ENCODE peak calls at places on chromosomes 11 and 22, in four cellular contexts. A, Y, G and M are unnamed samples.
A peak's percentile ranks its signal among the peaks of the same experiment; 100 is the strongest.

GRCh38 chr11:3092603-3093141 is 35.4 kb upstream of the CARS1 start:
- DNase-seq in A (no peak), Y (no peak), G (no peak), M (no peak)

GRCh38 chr11:97622795-97623194 is 1233.0 kb downstream of the JRKL start:
- DNase-seq in A (no peak), Y (no peak), G (no peak), M (no peak)

GRCh38 chr11:68872216-68873003 is 30.7 kb upstream of the CPT1A start:
- DNase-seq in A (no peak), Y (no peak), G (no peak), M (no peak)

GRCh38 chr11:117332843-117333242 is 5.2 kb downstream of the CEP164 start:
- DNase-seq in A (no peak), Y (no peak), G (no peak), M (no peak)

GRCh38 chr22:28917747-28918543 is 34.6 kb downstream of the ZNRF3 start:
- DNase-seq in A (no peak), Y (no peak), G (peak; percentile 70), M (peak; percentile 72)

GRCh38 chr11:17597770-17598169 is 50.7 kb downstream of the OTOG start:
- DNase-seq in A (no peak), Y (no peak), G (no peak), M (no peak)

GRCh38 chr11:73931039-73931645 is 19.7 kb upstream of the DNAJB13 start:
- DNase-seq in A (peak; percentile 72), Y (no peak), G (peak; percentile 96), M (peak; percentile 48)

GRCh38 chr11:45288395-45288794 is 2.3 kb upstream of the SYT13 start:
- DNase-seq in A (no peak), Y (no peak), G (no peak), M (no peak)

GRCh38 chr11:112606656-112607055 is 346.0 kb upstream of the PLET1 start:
- DNase-seq in A (no peak), Y (no peak), G (no peak), M (no peak)

GRCh38 chr11:73412308-73412707 is 36.1 kb downstream of the RELT start:
- DNase-seq in A (no peak), Y (no peak), G (no peak), M (no peak)

GRCh38 chr11:73889019-73889418 is 12.2 kb downstream of the PAAF1 start:
- DNase-seq in A (no peak), Y (no peak), G (no peak), M (no peak)

GRCh38 chr11:100851129-100851528 is 164.0 kb downstream of the ARHGAP42 start:
- DNase-seq in A (no peak), Y (no peak), G (no peak), M (no peak)

GRCh38 chr11:96037267-96037990 is 113.5 kb upstream of the MTMR2 start:
- DNase-seq in A (no peak), Y (no peak), G (no peak), M (no peak)

GRCh38 chr22:40147388-40148176 is 30.1 kb upstream of the TNRC6B start:
- DNase-seq in A (no peak), Y (no peak), G (no peak), M (no peak)

GRCh38 chr11:103295704-103296103 is 186.5 kb downstream of the DYNC2H1 start:
- DNase-seq in A (no peak), Y (no peak), G (no peak), M (no peak)

GRCh38 chr11:23314162-23314561 is 453.9 kb upstream of the CCDC179 start:
- DNase-seq in A (no peak), Y (no peak), G (no peak), M (no peak)

GRCh38 chr11:112016088-112016764 is 9.0 kb upstream of the DLAT start:
- DNase-seq in A (no peak), Y (no peak), G (no peak), M (no peak)

GRCh38 chr22:24205438-24206189 is 24.3 kb downstream of the SUSD2 start:
- DNase-seq in A (no peak), Y (no peak), G (peak; percentile 21), M (no peak)

GRCh38 chr11:6531267-6531752 is 34.2 kb downstream of the DNHD1 start:
- DNase-seq in A (peak; percentile 61), Y (no peak), G (peak; percentile 79), M (peak; percentile 15)

GRCh38 chr22:47152236-47152635 is 389.8 kb downstream of the TBC1D22A start:
- DNase-seq in A (no peak), Y (no peak), G (no peak), M (no peak)

GRCh38 chr11:72217856-72218745 is 1.5 kb downstream of the FOLR2 start:
- DNase-seq in A (no peak), Y (no peak), G (peak; percentile 87), M (no peak)

GRCh38 chr11:46277623-46278386 is at the start of gene CREB3L1:
- DNase-seq in A (no peak), Y (no peak), G (no peak), M (no peak)

GRCh38 chr22:32080904-32081303 is 37.8 kb downstream of the SLC5A1 start:
- DNase-seq in A (peak; percentile 54), Y (no peak), G (peak; percentile 75), M (peak; percentile 16)

GRCh38 chr22:36764060-36764459 is 11.9 kb downstream of the IFT27 start:
- DNase-seq in A (no peak), Y (no peak), G (no peak), M (no peak)

GRCh38 chr11:134277176-134278001 is 1.2 kb downstream of the GLB1L3 start:
- DNase-seq in A (no peak), Y (no peak), G (no peak), M (no peak)

GRCh38 chr11:132228756-132229325 is 858.4 kb downstream of the NTM start:
- DNase-seq in A (no peak), Y (no peak), G (no peak), M (no peak)